ENCODE peak calls at places on chromosomes 16 and 17, in five cellular contexts. R is neural progenitor cell, H is GM23248, E is GM23338, F is PC-3. J is an unnamed sample.

GRCh38 chr17:48174833-48175232 is 67.3 kb downstream of the SNX11 start:
- DNase-seq in H (no peak), E (no peak), R (no peak), F (no peak), J (no peak)

GRCh38 chr16:67719778-67720144 is 645 bp upstream of the GFOD2 start:
- DNase-seq in H (peak), E (peak), R (peak), F (no peak), J (no peak)

GRCh38 chr17:7004398-7005253 is 7.8 kb upstream of the RNASEK start:
- DNase-seq in F (peak), E (peak), H (peak), R (peak), J (peak)

GRCh38 chr17:64503821-64504768 is 2.0 kb downstream of the DDX5 start:
- DNase-seq in H (peak), E (no peak), F (no peak), R (no peak), J (no peak)

GRCh38 chr16:1953734-1954133 is 755 bp downstream of the RPL3L start:
- DNase-seq in F (no peak), H (no peak), R (no peak), E (no peak), J (no peak)

GRCh38 chr17:81683208-81683583 is 401 bp downstream of the ARL16 start:
- DNase-seq in H (peak), R (peak), E (no peak), F (no peak), J (no peak)

GRCh38 chr17:45950888-45951287 is 48.2 kb upstream of the STH start:
- DNase-seq in R (no peak), H (no peak), F (no peak), E (no peak), J (no peak)

GRCh38 chr17:9308069-9308468 is 267.6 kb downstream of the STX8 start:
- DNase-seq in E (peak), F (peak), H (no peak), R (no peak), J (no peak)

GRCh38 chr17:13864551-13864950 is 204.8 kb upstream of the COX10 start:
- DNase-seq in H (peak), E (no peak), R (no peak), F (peak), J (no peak)

GRCh38 chr17:36008998-36009665 is 7.8 kb upstream of the CCL15 start:
- DNase-seq in R (no peak), E (peak), H (peak), F (peak), J (no peak)

GRCh38 chr17:28567604-28568003 is 3.7 kb downstream of the PIGS start:
- DNase-seq in E (no peak), F (no peak), R (no peak), H (no peak), J (no peak)

GRCh38 chr17:53919356-53919755 is 96.6 kb downstream of the KIF2B start:
- DNase-seq in R (no peak), F (no peak), E (no peak), H (no peak), J (no peak)

GRCh38 chr17:38762231-38762630 is 9.7 kb downstream of the PSMB3 start:
- DNase-seq in R (no peak), F (no peak), E (no peak), H (no peak), J (no peak)

GRCh38 chr16:52492789-52493357 is 54.1 kb downstream of the TOX3 start:
- DNase-seq in F (no peak), R (no peak), H (no peak), E (no peak), J (no peak)

GRCh38 chr16:79836129-79836528 is 235.6 kb upstream of the MAF start:
- DNase-seq in H (no peak), F (no peak), R (no peak), E (no peak), J (no peak)

GRCh38 chr16:11796227-11797165 is 562 bp downstream of the ZC3H7A start:
- DNase-seq in E (peak), F (peak), H (peak), R (peak), J (no peak)

GRCh38 chr16:11698271-11698689 is 30.0 kb downstream of the SNN start:
- DNase-seq in H (peak), F (peak), R (no peak), E (no peak), J (no peak)

GRCh38 chr17:6545291-6545690 is 11.1 kb downstream of the PITPNM3 start:
- DNase-seq in E (no peak), F (no peak), R (no peak), H (no peak), J (no peak)

GRCh38 chr17:81537856-81538555 is 9.8 kb downstream of the FSCN2 start:
- DNase-seq in E (no peak), R (no peak), F (no peak), H (no peak), J (no peak)

GRCh38 chr17:35984140-35984539 is 2.4 kb downstream of the CCL14 start:
- DNase-seq in H (no peak), F (no peak), E (no peak), R (no peak), J (no peak)

GRCh38 chr17:57667461-57667923 is 77.6 kb downstream of the CCDC182 start:
- DNase-seq in E (no peak), H (no peak), R (no peak), F (no peak), J (no peak)

GRCh38 chr16:79334127-79334526 is 266.4 kb downstream of the MAF start:
- DNase-seq in F (no peak), E (peak), R (peak), H (no peak), J (no peak)

GRCh38 chr17:10266477-10266876 is 68.1 kb upstream of the GAS7 start:
- DNase-seq in E (no peak), F (no peak), H (peak), R (no peak), J (no peak)

GRCh38 chr16:57377080-57377841 is 5.0 kb downstream of the CX3CL1 start:
- DNase-seq in H (no peak), R (no peak), F (peak), E (peak), J (no peak)

GRCh38 chr16:84136331-84137125 is 8.4 kb downstream of the HSDL1 start:
- DNase-seq in E (no peak), H (peak), F (no peak), R (peak), J (no peak)

GRCh38 chr16:49485663-49486062 is 112.1 kb downstream of the C16orf78 start:
- DNase-seq in F (no peak), R (no peak), H (no peak), E (no peak), J (no peak)

GRCh38 chr16:28092721-28093382 is 29.3 kb upstream of the GSG1L start:
- DNase-seq in H (no peak), E (peak), R (no peak), F (no peak), J (no peak)

GRCh38 chr17:27860971-27861669 is 32.0 kb downstream of the LYRM9 start:
- DNase-seq in R (peak), E (no peak), H (no peak), F (no peak), J (no peak)

GRCh38 chr17:74873874-74874614 is 1.2 kb upstream of the FDXR start:
- DNase-seq in F (peak), E (no peak), R (no peak), H (peak), J (peak)

GRCh38 chr16:10658943-10659342 is 35.8 kb downstream of the TEKT5 start:
- DNase-seq in H (no peak), E (no peak), F (no peak), R (no peak), J (no peak)

GRCh38 chr17:14926526-14927122 is 338.5 kb downstream of the PMP22 start:
- DNase-seq in R (peak), F (peak), E (peak), H (peak), J (peak)

GRCh38 chr17:17739388-17740066 is 58.3 kb downstream of the RAI1 start:
- DNase-seq in H (peak), E (no peak), F (peak), R (peak), J (no peak)

DNA sequence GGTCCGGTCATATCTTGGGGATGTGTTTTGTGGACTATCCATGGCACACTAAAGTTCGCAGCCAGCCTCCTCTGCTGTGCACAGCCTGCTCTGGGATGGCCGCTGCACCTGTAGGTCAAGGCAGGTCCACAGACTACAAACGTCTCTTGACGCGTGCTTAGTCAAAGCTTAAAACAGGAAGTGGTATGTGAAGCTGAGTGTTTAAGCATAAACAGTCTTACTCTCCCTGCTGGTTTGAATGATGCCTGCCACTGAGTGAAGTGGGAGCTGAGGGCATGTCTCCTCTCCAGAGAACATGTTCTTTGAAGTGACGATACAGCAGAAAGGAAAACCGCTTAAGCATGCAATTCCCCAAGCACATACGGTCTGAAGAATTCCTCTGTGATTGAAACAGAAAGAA is 365.6 kb downstream of the SLC39A11 start:
- DNase-seq in E (no peak), R (no peak), F (peak), H (no peak), J (no peak)
- TF ChIP-seq EZH2phosphoT487 in E (no peak), R (no peak), F (no peak), H (no peak), J (no peak)

GRCh38 chr16:81553080-81553813 is 108.6 kb downstream of the CMIP start:
- DNase-seq in F (no peak), H (peak), E (no peak), R (no peak), J (no peak)
- TF ChIP-seq EZH2phosphoT487 in F (no peak), H (no peak), E (no peak), R (no peak), J (no peak)

GRCh38 chr16:373020-373598 is 2.8 kb upstream of the MRPL28 start:
- DNase-seq in R (no peak), E (no peak), H (no peak), F (no peak), J (no peak)
- TF ChIP-seq EZH2phosphoT487 in R (no peak), E (no peak), H (no peak), F (no peak), J (no peak)

GRCh38 chr17:33024688-33025486 is 33.2 kb downstream of the SPACA3 start:
- DNase-seq in E (no peak), R (no peak), F (no peak), H (no peak), J (no peak)

GRCh38 chr17:33019161-33019560 is 27.5 kb downstream of the SPACA3 start:
- DNase-seq in F (no peak), E (no peak), R (no peak), H (no peak), J (no peak)

GRCh38 chr17:33017366-33017765 is 25.7 kb downstream of the SPACA3 start:
- DNase-seq in E (no peak), H (no peak), F (no peak), R (no peak), J (no peak)

GRCh38 chr17:33023790-33024189 is 32.1 kb downstream of the SPACA3 start:
- DNase-seq in R (no peak), H (no peak), E (no peak), F (no peak), J (no peak)

DNA sequence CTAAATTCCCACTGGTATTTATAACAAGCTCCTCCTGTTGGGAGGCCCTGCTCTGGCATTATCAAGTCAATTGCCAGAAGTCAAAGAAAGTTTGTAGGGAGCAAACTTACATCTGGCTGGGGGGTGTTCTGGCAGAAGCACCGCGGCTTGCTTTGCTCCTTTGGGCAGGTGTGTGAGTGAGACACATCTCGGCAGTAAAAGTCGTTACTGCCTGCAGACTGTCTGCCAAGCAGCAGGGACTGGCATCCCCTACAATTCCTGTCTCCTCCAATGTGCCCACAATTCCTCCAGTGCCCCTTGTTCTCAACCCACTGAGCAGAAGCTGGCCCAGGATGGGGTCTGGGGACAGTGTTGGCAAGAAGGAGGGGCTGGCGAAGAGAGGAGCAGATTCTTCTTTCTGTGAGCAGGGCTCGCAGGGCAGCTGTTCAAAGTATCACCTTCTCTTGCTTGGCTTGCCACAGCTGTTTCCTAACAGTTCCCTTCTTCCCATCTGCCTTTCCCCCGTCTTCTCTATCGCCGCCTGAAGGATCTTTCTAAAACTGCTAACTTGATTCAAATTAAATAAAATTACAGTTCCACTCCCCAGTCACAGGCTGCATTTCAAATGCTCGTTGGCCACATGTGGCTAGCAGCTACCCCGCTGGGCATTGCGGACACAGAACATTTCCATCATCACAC is 30.2 kb downstream of the SPACA3 start:
- DNase-seq in R (peak), H (no peak), F (no peak), E (peak), J (no peak)
- TF ChIP-seq EZH2phosphoT487 in R (no peak), H (no peak), F (no peak), E (no peak), J (no peak)

GRCh38 chr17:76946772-76947135 is 78.5 kb downstream of the MGAT5B start:
- DNase-seq in E (no peak), F (no peak), R (no peak), H (no peak), J (no peak)
- TF ChIP-seq EZH2phosphoT487 in E (no peak), F (no peak), R (no peak), H (no peak), J (no peak)

J was measured in HCT116.